ENCODE peak calls at places on chromosomes 5 and 9, in seven cellular contexts. V is astrocyte of the cerebellum, P is upper lobe of left lung, K is IMR-90, W is choroid plexus epithelial cell, Q is heart right ventricle, F is endodermal cell. T is an unnamed sample.

GRCh38 chr9:37667706-37668672 is 17.2 kb downstream of the FRMPD1 start:
- DNase-seq in P (no peak), F (peak; percentile 87), K (no peak), V (no peak), W (no peak), Q (no peak), T (no peak)

GRCh38 chr9:70639853-70640814 is 225.7 kb upstream of the KLF9 start:
- DNase-seq in P (no peak), F (peak; percentile 71), V (peak; percentile 55), K (peak; percentile 60), Q (no peak), W (peak; percentile 83), T (peak; percentile 29)

GRCh38 chr9:136053757-136054142 is 41.3 kb downstream of the NACC2 start:
- DNase-seq in P (no peak), W (no peak), K (no peak), Q (no peak), V (no peak), F (no peak), T (no peak)

GRCh38 chr5:104198156-104198555 is 635.6 kb upstream of the NUDT12 start:
- DNase-seq in V (no peak), K (no peak), Q (no peak), W (no peak), F (no peak), P (no peak), T (no peak)

GRCh38 chr5:112742424-112742823 is 4.7 kb downstream of the APC start:
- DNase-seq in W (peak; percentile 4), K (no peak), Q (no peak), P (no peak), V (no peak), F (no peak), T (no peak)

GRCh38 chr5:1521671-1522600 is 1.8 kb downstream of the LPCAT1 start:
- DNase-seq in W (peak; percentile 86), F (peak; percentile 71), Q (no peak), P (peak; percentile 27), K (peak; percentile 87), V (no peak), T (peak; percentile 24)

GRCh38 chr5:158819095-158819494 is 280.6 kb downstream of the EBF1 start:
- DNase-seq in P (no peak), Q (no peak), V (no peak), K (no peak), W (no peak), F (no peak), T (no peak)

GRCh38 chr5:14242871-14243383 is 99.8 kb downstream of the TRIO start:
- DNase-seq in W (no peak), P (no peak), F (peak; percentile 71), K (no peak), V (no peak), Q (no peak), T (no peak)

GRCh38 chr9:112020680-112021596 is 124.3 kb downstream of the UGCG start:
- DNase-seq in P (no peak), K (peak; percentile 83), F (peak; percentile 10), W (peak; percentile 68), Q (no peak), V (no peak), T (no peak)

GRCh38 chr5:60377826-60378225 is 322.1 kb downstream of the DEPDC1B start:
- DNase-seq in K (no peak), P (no peak), Q (no peak), W (no peak), F (no peak), V (no peak), T (no peak)

GRCh38 chr9:122403381-122404002 is 32.7 kb downstream of the PTGS1 start:
- DNase-seq in P (no peak), W (no peak), Q (no peak), V (no peak), K (peak; percentile 52), F (no peak), T (no peak)

GRCh38 chr5:38367966-38368365 is 109.6 kb downstream of the EGFLAM start:
- DNase-seq in Q (no peak), K (no peak), W (no peak), F (no peak), V (no peak), P (no peak), T (no peak)

GRCh38 chr5:41435276-41435675 is 75.1 kb downstream of the PLCXD3 start:
- DNase-seq in W (no peak), V (no peak), Q (no peak), P (no peak), K (no peak), F (no peak), T (no peak)

GRCh38 chr5:41432481-41433253 is 77.7 kb downstream of the PLCXD3 start:
- DNase-seq in P (no peak), W (no peak), Q (no peak), V (no peak), F (no peak), K (no peak), T (no peak)

DNA sequence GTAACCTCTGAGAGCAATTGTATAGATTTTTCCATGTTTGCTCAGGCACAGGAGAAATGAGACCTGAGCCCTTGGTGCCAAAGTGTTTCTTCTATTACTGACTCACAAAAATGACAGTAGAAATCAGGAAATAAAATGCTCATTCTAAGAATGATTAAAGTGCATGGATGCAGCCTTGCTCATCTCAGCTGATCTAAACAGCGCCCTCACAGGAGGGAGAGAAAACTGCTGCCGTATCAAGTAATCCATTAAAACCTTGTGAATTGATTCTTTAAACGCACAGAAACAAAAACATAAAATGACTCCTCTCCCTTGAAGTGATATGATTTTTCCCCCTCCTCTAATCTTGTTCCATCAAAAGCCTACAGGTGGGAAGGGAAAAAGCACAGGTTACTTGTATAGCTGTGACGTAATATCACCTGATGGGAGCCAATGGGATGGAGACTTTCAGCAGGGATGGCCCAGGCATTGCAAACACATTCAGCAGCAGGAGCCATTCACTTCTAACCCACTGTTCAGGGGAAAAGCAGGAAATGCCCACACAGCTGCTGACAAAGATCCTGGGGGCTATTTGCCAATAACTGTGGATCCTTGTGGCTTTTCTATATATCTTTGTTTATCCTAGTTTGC is 76.7 kb downstream of the PLCXD3 start:
- DNase-seq in F (peak; percentile 53), K (peak; percentile 11), W (peak; percentile 31), Q (no peak), P (no peak), V (no peak), T (no peak)
- TF ChIP-seq CTCF in F (peak; percentile 88), K (peak; percentile 43), W (peak; percentile 73), Q (peak; percentile 19), P (no peak), V (peak; percentile 52), T (peak; percentile 34)

DNA sequence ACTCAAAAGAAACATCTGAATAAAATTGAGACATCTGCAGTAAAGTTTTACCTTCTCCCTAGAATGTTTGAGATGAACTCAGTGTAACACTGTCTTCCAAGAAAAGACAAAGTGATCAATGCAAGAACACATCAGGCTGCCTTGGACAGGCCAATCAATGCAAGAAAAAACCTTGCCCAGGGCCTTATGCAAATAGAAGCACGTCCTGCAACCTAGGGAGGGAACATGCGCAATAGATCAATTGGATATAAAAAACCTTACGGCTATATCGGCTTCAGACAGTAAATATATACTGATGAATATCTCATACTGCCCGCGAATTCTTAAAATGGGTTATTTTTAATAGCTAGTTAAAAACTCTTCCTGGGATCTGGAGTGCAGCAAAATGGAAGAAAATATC is 66.5 kb upstream of the POU5F2 start:
- DNase-seq in V (no peak), F (no peak), W (no peak), Q (no peak), K (no peak), P (no peak), T (no peak)
- TF ChIP-seq CTCF in V (no peak), F (no peak), W (no peak), Q (no peak), K (no peak), P (no peak), T (no peak)

DNA sequence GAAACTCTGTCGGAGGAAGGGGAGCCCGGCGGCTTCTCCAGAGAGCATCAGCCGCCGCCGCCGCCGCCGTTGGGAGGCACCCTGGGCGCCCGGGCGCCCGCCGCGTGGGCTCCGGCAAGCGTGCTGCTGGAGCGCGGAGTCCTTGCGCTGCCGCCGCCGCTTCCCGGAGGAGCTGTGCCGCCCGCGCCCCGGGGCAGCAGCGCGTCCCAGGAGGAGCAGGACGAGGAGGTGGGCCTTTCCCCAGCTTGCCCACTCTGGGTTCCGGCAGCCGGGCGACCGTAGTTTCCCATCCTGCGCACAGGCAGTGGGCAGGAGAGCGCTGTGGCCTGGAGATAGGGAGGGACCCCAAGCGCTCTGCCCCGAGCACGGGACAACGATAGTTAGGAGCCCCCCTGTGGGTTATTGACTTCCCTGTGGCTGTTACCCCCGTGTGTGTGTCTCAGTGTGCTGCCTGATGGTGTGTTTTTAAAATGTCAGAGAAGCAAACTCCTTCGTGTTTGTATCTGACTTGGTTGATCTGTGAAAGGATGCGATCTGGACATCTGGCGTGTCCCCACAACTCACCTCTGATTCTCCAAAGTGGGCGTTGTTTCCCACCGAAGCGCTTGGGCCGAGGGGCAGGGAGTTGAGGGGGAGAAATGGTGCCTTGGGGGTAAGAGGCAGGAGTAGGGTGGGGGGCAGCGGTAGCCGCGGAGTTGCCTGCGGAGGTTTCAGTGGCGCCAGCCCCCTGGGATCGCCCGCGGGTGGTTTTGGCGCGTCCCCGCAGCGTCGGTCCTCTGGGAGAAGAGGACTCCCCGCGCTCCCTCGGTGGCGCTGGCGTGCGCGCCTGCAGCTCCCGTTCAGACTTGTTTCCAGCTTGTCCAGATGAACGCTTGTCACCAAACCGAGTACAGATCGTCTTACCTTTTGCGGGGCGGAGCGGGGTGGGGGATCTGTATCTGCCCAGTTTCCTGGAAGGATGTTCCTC is 881 bp downstream of the MAST4 start:
- DNase-seq in K (no peak), F (peak; percentile 77), W (peak; percentile 12), V (no peak), Q (peak; percentile 67), P (peak; percentile 65), T (no peak)
- TF ChIP-seq CTCF in K (no peak), F (no peak), W (no peak), V (no peak), Q (no peak), P (no peak), T (no peak)

GRCh38 chr5:90384389-90384788 is 25.2 kb downstream of the CETN3 start:
- DNase-seq in F (no peak), Q (no peak), K (no peak), W (no peak), P (no peak), V (no peak), T (no peak)

GRCh38 chr5:90387508-90387907 is 22.0 kb downstream of the CETN3 start:
- DNase-seq in Q (no peak), F (no peak), V (no peak), P (no peak), W (no peak), K (no peak), T (no peak)

GRCh38 chr5:90390326-90390725 is 19.2 kb downstream of the CETN3 start:
- DNase-seq in V (no peak), F (no peak), P (no peak), W (no peak), Q (no peak), K (no peak), T (no peak)

GRCh38 chr5:90383903-90384302 is 25.7 kb downstream of the CETN3 start:
- DNase-seq in K (no peak), Q (no peak), P (no peak), F (no peak), V (no peak), W (no peak), T (no peak)

DNA sequence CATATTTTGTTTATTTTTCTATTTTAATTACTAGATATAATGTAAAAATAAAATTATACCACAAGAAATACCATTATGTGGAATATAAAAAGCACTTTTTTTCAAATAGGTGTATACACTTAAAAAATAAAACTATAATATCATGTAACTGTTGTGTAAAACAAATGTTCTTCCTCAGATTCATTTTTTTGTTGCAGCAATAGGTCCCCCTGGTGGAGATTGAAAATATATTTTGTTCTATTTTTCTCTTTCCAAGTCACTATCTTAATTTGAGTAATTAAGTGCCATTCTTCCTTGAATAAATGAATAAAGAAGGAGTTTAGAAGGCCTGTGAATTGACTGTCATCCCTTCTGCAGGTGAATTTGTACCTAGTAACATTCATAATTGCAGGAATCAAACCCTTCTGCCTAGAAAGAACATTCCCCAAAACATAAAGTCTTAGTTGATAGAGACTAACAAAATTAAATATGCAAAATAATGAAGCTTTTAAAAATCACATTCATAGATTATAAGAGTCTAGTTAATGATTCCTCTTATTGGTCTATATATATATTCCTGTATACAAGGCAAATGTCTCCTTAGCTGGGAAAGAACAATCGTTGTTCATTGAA is 23.4 kb downstream of the CETN3 start:
- DNase-seq in V (peak; percentile 13), W (peak; percentile 49), K (peak; percentile 19), P (no peak), F (no peak), Q (no peak), T (no peak)
- TF ChIP-seq CTCF in V (peak; percentile 7), W (peak; percentile 65), K (peak; percentile 58), P (no peak), F (peak; percentile 85), Q (peak; percentile 56), T (peak; percentile 14)

T was measured in AG04449.